ENCODE peak calls at places on chromosome 12, in five cellular contexts. One of them, this sample, is unnamed.

GRCh38 chr12:52200086-52200782 is 8.4 kb upstream of the KRT80 start:
- DNase-seq in HepG2: no peak
- DNase-seq in H1: no peak
- DNase-seq in K562: peak; percentile 46
- DNase-seq in HCT116: no peak
- DNase-seq in this sample: peak; percentile 45

GRCh38 chr12:105109465-105110212 is 2.1 kb downstream of the WASHC4 start:
- DNase-seq in K562: no peak
- DNase-seq in HCT116: no peak
- DNase-seq in H1: no peak
- DNase-seq in HepG2: no peak
- DNase-seq in this sample: no peak

GRCh38 chr12:53097207-53097563 is 282 bp upstream of the IGFBP6 start:
- DNase-seq in K562: no peak
- DNase-seq in HCT116: no peak
- DNase-seq in H1: no peak
- DNase-seq in HepG2: no peak
- DNase-seq in this sample: peak; percentile 42

GRCh38 chr12:49358548-49359141 is 8.6 kb upstream of the SPATS2 start:
- DNase-seq in HCT116: peak; percentile 84
- DNase-seq in H1: peak; percentile 67
- DNase-seq in HepG2: peak; percentile 72
- DNase-seq in K562: peak; percentile 69
- DNase-seq in this sample: peak; percentile 67

GRCh38 chr12:116818948-116819832 is 62.1 kb downstream of the HRK start:
- DNase-seq in HepG2: peak; percentile 79
- DNase-seq in H1: peak; percentile 90
- DNase-seq in HCT116: peak; percentile 76
- DNase-seq in K562: peak; percentile 99
- DNase-seq in this sample: peak; percentile 89

GRCh38 chr12:40946612-40947194 is 241.4 kb upstream of the PDZRN4 start:
- DNase-seq in H1: no peak
- DNase-seq in HCT116: peak; percentile 22
- DNase-seq in HepG2: peak; percentile 4
- DNase-seq in K562: peak; percentile 32
- DNase-seq in this sample: no peak

GRCh38 chr12:80053048-80053790 is 46.1 kb upstream of the OTOGL start:
- DNase-seq in HCT116: no peak
- DNase-seq in HepG2: no peak
- DNase-seq in H1: no peak
- DNase-seq in K562: no peak
- DNase-seq in this sample: no peak

GRCh38 chr12:96289067-96289466 is 94.9 kb downstream of the ELK3 start:
- DNase-seq in K562: no peak
- DNase-seq in H1: no peak
- DNase-seq in HCT116: no peak
- DNase-seq in HepG2: no peak
- DNase-seq in this sample: no peak

GRCh38 chr12:105946541-105946940 is 192.2 kb downstream of the NUAK1 start:
- DNase-seq in HepG2: no peak
- DNase-seq in HCT116: no peak
- DNase-seq in K562: peak; percentile 38
- DNase-seq in H1: no peak
- DNase-seq in this sample: no peak

GRCh38 chr12:95838125-95838524 is 20.6 kb upstream of the SNRPF start:
- DNase-seq in HepG2: peak; percentile 49
- DNase-seq in HCT116: no peak
- DNase-seq in H1: no peak
- DNase-seq in K562: no peak
- DNase-seq in this sample: no peak

GRCh38 chr12:10339441-10339840 is 31.8 kb downstream of the KLRD1 start:
- DNase-seq in H1: no peak
- DNase-seq in HepG2: no peak
- DNase-seq in HCT116: peak; percentile 23
- DNase-seq in K562: no peak
- DNase-seq in this sample: no peak

GRCh38 chr12:71938728-71939385 is at the start of gene TPH2:
- DNase-seq in H1: peak; percentile 96
- DNase-seq in HepG2: peak; percentile 59
- DNase-seq in K562: peak; percentile 81
- DNase-seq in HCT116: peak; percentile 31
- DNase-seq in this sample: peak; percentile 95

GRCh38 chr12:126681676-126682075 is 1585.3 kb upstream of the TMEM132C start:
- DNase-seq in HepG2: no peak
- DNase-seq in K562: no peak
- DNase-seq in HCT116: no peak
- DNase-seq in H1: no peak
- DNase-seq in this sample: no peak

GRCh38 chr12:49730568-49731101 is 10.7 kb upstream of the TMBIM6 start:
- DNase-seq in H1: no peak
- DNase-seq in HepG2: no peak
- DNase-seq in K562: peak; percentile 35
- DNase-seq in HCT116: no peak
- DNase-seq in this sample: no peak

GRCh38 chr12:117212563-117213190 is 22.4 kb upstream of the FBXO21 start:
- DNase-seq in K562: peak; percentile 75
- DNase-seq in HCT116: peak; percentile 68
- DNase-seq in HepG2: peak; percentile 46
- DNase-seq in H1: peak; percentile 88
- DNase-seq in this sample: peak; percentile 80

GRCh38 chr12:58703911-58704310 is 216.4 kb downstream of the LRIG3 start:
- DNase-seq in HCT116: no peak
- DNase-seq in HepG2: no peak
- DNase-seq in H1: no peak
- DNase-seq in K562: no peak
- DNase-seq in this sample: no peak

GRCh38 chr12:12651752-12652151 is 40.1 kb downstream of the CREBL2 start:
- DNase-seq in H1: no peak
- DNase-seq in HepG2: no peak
- DNase-seq in K562: peak; percentile 9
- DNase-seq in HCT116: no peak
- DNase-seq in this sample: no peak

GRCh38 chr12:57008113-57008687 is 1.9 kb upstream of the ZBTB39 start:
- DNase-seq in HCT116: peak; percentile 52
- DNase-seq in K562: no peak
- DNase-seq in HepG2: peak; percentile 59
- DNase-seq in H1: no peak
- DNase-seq in this sample: no peak

GRCh38 chr12:123391546-123392343 is 7.8 kb downstream of the KMT5A start:
- DNase-seq in HCT116: no peak
- DNase-seq in HepG2: no peak
- DNase-seq in H1: no peak
- DNase-seq in K562: no peak
- DNase-seq in this sample: no peak

GRCh38 chr12:78359530-78359929 is 505.0 kb upstream of the SYT1 start:
- DNase-seq in HCT116: no peak
- DNase-seq in H1: no peak
- DNase-seq in HepG2: no peak
- DNase-seq in K562: no peak
- DNase-seq in this sample: no peak

GRCh38 chr12:123867141-123867540 is 105.0 kb downstream of the DNAH10 start:
- DNase-seq in HCT116: no peak
- DNase-seq in K562: no peak
- DNase-seq in HepG2: peak; percentile 83
- DNase-seq in H1: no peak
- DNase-seq in this sample: no peak

GRCh38 chr12:107349008-107349747 is 255.8 kb upstream of the CRY1 start:
- DNase-seq in HCT116: peak; percentile 94
- DNase-seq in K562: no peak
- DNase-seq in HepG2: peak; percentile 98
- DNase-seq in H1: no peak
- DNase-seq in this sample: no peak

GRCh38 chr12:23099104-23099503 is 474.1 kb downstream of the ETNK1 start:
- DNase-seq in K562: no peak
- DNase-seq in HCT116: no peak
- DNase-seq in H1: no peak
- DNase-seq in HepG2: no peak
- DNase-seq in this sample: no peak

GRCh38 chr12:118061876-118062791 is 1.2 kb upstream of the WSB2 start:
- DNase-seq in H1: peak; percentile 73
- DNase-seq in K562: peak; percentile 54
- DNase-seq in HCT116: no peak
- DNase-seq in HepG2: no peak
- DNase-seq in this sample: peak; percentile 42

GRCh38 chr12:32466986-32467711 is 67.8 kb downstream of the FGD4 start:
- DNase-seq in HepG2: no peak
- DNase-seq in HCT116: no peak
- DNase-seq in H1: no peak
- DNase-seq in K562: no peak
- DNase-seq in this sample: no peak

GRCh38 chr12:111819191-111820158 is 22.6 kb upstream of the MAPKAPK5 start:
- DNase-seq in K562: no peak
- DNase-seq in H1: no peak
- DNase-seq in HepG2: no peak
- DNase-seq in HCT116: no peak
- DNase-seq in this sample: no peak

GRCh38 chr12:111248981-111249380 is 119.9 kb downstream of the PHETA1 start:
- DNase-seq in K562: no peak
- DNase-seq in HCT116: no peak
- DNase-seq in H1: no peak
- DNase-seq in HepG2: no peak
- DNase-seq in this sample: no peak

GRCh38 chr12:11622774-11623375 is 26.6 kb upstream of the ETV6 start:
- DNase-seq in K562: no peak
- DNase-seq in H1: no peak
- DNase-seq in HepG2: no peak
- DNase-seq in HCT116: no peak
- DNase-seq in this sample: no peak

GRCh38 chr12:46553266-46553665 is 180.7 kb upstream of the SLC38A2 start:
- DNase-seq in H1: no peak
- DNase-seq in K562: no peak
- DNase-seq in HCT116: peak; percentile 96
- DNase-seq in HepG2: peak; percentile 12
- DNase-seq in this sample: no peak

GRCh38 chr12:91910871-91911388 is 234.7 kb downstream of the BTG1 start:
- DNase-seq in H1: no peak
- DNase-seq in K562: no peak
- DNase-seq in HepG2: no peak
- DNase-seq in HCT116: no peak
- DNase-seq in this sample: no peak

GRCh38 chr12:11807453-11807852 is 158.0 kb downstream of the ETV6 start:
- DNase-seq in K562: no peak
- DNase-seq in HepG2: no peak
- DNase-seq in HCT116: no peak
- DNase-seq in H1: no peak
- DNase-seq in this sample: no peak

GRCh38 chr12:91058821-91059220 is 997 bp upstream of the KERA start:
- DNase-seq in HepG2: no peak
- DNase-seq in K562: no peak
- DNase-seq in H1: no peak
- DNase-seq in HCT116: no peak
- DNase-seq in this sample: no peak

GRCh38 chr12:45416161-45416560 is 200.3 kb downstream of the ANO6 start:
- DNase-seq in H1: no peak
- DNase-seq in HepG2: no peak
- DNase-seq in K562: no peak
- DNase-seq in HCT116: no peak
- DNase-seq in this sample: no peak

GRCh38 chr12:89162704-89163261 is 189.5 kb downstream of the DUSP6 start:
- DNase-seq in HepG2: no peak
- DNase-seq in HCT116: peak; percentile 15
- DNase-seq in H1: no peak
- DNase-seq in K562: no peak
- DNase-seq in this sample: no peak

GRCh38 chr12:89161553-89161952 is 190.7 kb downstream of the DUSP6 start:
- DNase-seq in HepG2: no peak
- DNase-seq in K562: no peak
- DNase-seq in H1: no peak
- DNase-seq in HCT116: no peak
- DNase-seq in this sample: no peak

GRCh38 chr12:89163918-89164317 is 188.4 kb downstream of the DUSP6 start:
- DNase-seq in HepG2: no peak
- DNase-seq in H1: no peak
- DNase-seq in K562: no peak
- DNase-seq in HCT116: no peak
- DNase-seq in this sample: no peak

GRCh38 chr12:89157413-89157812 is 194.9 kb downstream of the DUSP6 start:
- DNase-seq in K562: no peak
- DNase-seq in H1: no peak
- DNase-seq in HepG2: peak; percentile 18
- DNase-seq in HCT116: no peak
- DNase-seq in this sample: no peak

DNA sequence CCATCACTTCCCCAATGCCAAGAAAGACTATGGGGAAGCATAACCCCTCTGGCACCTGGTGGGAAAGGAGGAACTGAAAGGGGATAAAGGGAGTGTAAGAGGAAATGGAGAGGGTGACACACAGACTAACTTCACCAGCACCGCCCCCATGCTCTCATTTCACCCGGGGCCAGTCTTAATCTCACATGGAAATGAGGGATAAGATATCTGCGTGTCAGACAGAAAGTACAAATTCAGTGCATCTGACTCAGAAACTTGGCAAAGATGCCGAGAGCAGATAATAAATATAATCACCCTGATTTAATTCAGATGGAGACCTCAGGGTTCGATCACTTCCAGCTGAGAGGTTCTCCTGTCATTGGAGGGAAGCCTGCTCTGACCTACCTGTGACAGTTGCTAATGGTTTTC is 191.6 kb downstream of the DUSP6 start:
- DNase-seq in HepG2: no peak
- DNase-seq in K562: no peak
- DNase-seq in HCT116: no peak
- DNase-seq in H1: no peak
- DNase-seq in this sample: no peak
- TF ChIP-seq SP1 in HepG2: no peak
- TF ChIP-seq SP1 in K562: no peak
- TF ChIP-seq SP1 in HCT116: no peak
- TF ChIP-seq SP1 in H1: no peak
- TF ChIP-seq SP1 in this sample: no peak

GRCh38 chr12:2902287-2902880 is 11.7 kb downstream of the TULP3 start:
- DNase-seq in H1: no peak
- DNase-seq in K562: no peak
- DNase-seq in HepG2: no peak
- DNase-seq in HCT116: no peak
- DNase-seq in this sample: no peak
- TF ChIP-seq MAX in H1: no peak
- TF ChIP-seq MAX in K562: no peak
- TF ChIP-seq MAX in HepG2: no peak
- TF ChIP-seq MAX in HCT116: no peak
- TF ChIP-seq MAX in this sample: no peak

DNA sequence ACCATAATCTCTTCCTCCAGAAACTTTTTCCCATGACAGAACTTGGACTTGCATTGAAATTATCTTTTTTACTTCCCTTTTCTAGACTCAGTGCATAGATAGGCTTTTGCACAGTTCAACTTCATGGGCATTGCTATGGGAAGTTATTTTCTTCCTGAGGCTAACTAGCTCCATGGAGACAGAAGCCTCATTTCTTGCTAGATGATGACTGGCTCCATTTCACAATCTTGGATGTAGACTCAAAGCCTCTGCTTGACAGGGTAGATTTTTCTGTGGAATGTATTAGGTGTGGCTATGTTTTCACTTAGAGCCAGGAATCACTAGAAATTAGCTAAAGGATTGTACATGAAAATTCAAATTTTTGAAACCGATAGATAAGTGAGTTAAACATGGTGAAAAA is 884.1 kb upstream of the MGAT4C start:
- DNase-seq in K562: no peak
- DNase-seq in HepG2: no peak
- DNase-seq in HCT116: no peak
- DNase-seq in H1: no peak
- DNase-seq in this sample: no peak
- TF ChIP-seq SP1 in K562: no peak
- TF ChIP-seq SP1 in HepG2: no peak
- TF ChIP-seq SP1 in HCT116: no peak
- TF ChIP-seq SP1 in H1: no peak
- TF ChIP-seq SP1 in this sample: no peak

GRCh38 chr12:19223695-19224094 is 94.2 kb downstream of the PLEKHA5 start:
- DNase-seq in HepG2: no peak
- DNase-seq in H1: no peak
- DNase-seq in HCT116: no peak
- DNase-seq in K562: no peak
- DNase-seq in this sample: no peak
- TF ChIP-seq MAX in HepG2: no peak
- TF ChIP-seq MAX in H1: no peak
- TF ChIP-seq MAX in HCT116: no peak
- TF ChIP-seq MAX in K562: no peak
- TF ChIP-seq MAX in this sample: no peak

This sample was measured in WTC11.